ENCODE peak calls at places on chromosomes 12 and 14, in four cellular contexts. D is body of pancreas, A is AG04450, Z is A549. P is an unnamed sample.

GRCh38 chr12:124500232-124501079 is 67.0 kb downstream of the NCOR2 start:
- DNase-seq in D (peak; percentile 56), Z (no peak), A (no peak), P (no peak)

GRCh38 chr12:5807090-5807414 is 138.0 kb downstream of the ANO2 start:
- DNase-seq in D (no peak), A (no peak), Z (no peak), P (no peak)

GRCh38 chr12:69108024-69108423 is 131.3 kb upstream of the CPSF6 start:
- DNase-seq in Z (no peak), A (no peak), D (no peak), P (no peak)

GRCh38 chr14:33836203-33836894 is 114.5 kb downstream of the EGLN3 start:
- DNase-seq in A (no peak), Z (no peak), D (no peak), P (no peak)

GRCh38 chr14:57486767-57487379 is 6.8 kb downstream of the CCDC198 start:
- DNase-seq in D (no peak), A (peak; percentile 6), Z (no peak), P (no peak)

GRCh38 chr12:11815397-11815796 is 165.9 kb downstream of the ETV6 start:
- DNase-seq in D (no peak), Z (no peak), A (no peak), P (no peak)

GRCh38 chr14:88013750-88014349 is 8.9 kb downstream of the GPR65 start:
- DNase-seq in D (peak; percentile 76), Z (peak; percentile 63), A (peak; percentile 8), P (no peak)

GRCh38 chr14:50399251-50400032 is 2.8 kb upstream of the CDKL1 start:
- DNase-seq in D (peak; percentile 36), Z (peak; percentile 22), A (peak; percentile 10), P (no peak)

GRCh38 chr12:10688042-10688441 is 14.2 kb upstream of the STYK1 start:
- DNase-seq in Z (no peak), A (no peak), D (no peak), P (no peak)

GRCh38 chr14:78310263-78310662 is 140.1 kb downstream of the NRXN3 start:
- DNase-seq in A (no peak), D (no peak), Z (no peak), P (no peak)

GRCh38 chr14:22046063-22046462 is 372.4 kb upstream of the OR4E1 start:
- DNase-seq in Z (no peak), D (no peak), A (no peak), P (no peak)

GRCh38 chr14:50577983-50578382 is 18.0 kb downstream of the ATL1 start:
- DNase-seq in Z (no peak), A (no peak), D (no peak), P (no peak)

GRCh38 chr12:1926274-1926673 is 7.8 kb upstream of the CACNA2D4 start:
- DNase-seq in D (no peak), A (no peak), Z (no peak), P (no peak)

GRCh38 chr12:97003276-97003675 is 96.2 kb downstream of the NEDD1 start:
- DNase-seq in Z (no peak), D (no peak), A (no peak), P (no peak)

GRCh38 chr12:122309564-122310121 is 43.3 kb upstream of the VPS33A start:
- DNase-seq in Z (no peak), A (no peak), D (no peak), P (no peak)
- H3K4me3 ChIP-seq in Z (no peak overlapping the region), A (no peak overlapping the region), D (no peak overlapping the region), P (no peak overlapping the region)

DNA sequence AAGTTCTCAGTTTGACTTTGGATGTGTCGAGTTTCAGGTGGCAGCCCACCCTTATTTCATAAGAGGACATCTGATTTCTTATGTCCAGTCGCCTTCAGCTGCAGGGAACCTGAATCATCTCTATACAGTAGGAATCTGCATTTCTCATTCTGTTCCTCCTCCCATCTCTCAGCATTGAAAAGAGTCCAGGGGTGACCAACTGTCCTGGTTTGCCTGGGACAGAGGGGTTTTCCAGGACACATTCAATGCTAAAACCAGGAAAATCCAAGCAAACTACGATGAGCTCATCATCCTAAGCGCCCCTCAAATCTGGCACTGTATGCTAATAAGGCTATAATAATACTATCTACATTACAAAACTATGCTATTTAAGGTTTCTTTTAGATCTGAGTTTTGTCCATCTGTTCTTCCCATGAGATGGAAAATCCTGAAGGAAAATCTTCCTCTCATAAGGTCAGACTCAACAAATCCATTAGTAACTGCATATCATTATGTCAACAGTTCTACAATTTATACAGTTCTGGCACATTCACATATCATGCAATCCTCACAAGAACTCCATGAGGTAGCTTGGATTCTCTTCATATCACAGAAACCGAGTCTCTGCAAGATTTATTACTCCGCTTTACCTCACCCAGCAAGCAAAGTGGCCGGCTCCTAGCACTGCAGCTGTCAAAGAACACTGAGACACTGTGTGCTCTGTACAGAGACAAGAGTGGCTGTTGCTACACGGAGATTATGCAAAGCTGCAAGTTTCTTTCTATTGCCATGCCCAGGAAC is 15.6 kb upstream of the CALM1 start:
- DNase-seq in A (no peak), Z (no peak), D (peak; percentile 48), P (no peak)
- H3K4me3 ChIP-seq in A (no peak overlapping the region), Z (no peak overlapping the region), D (no peak overlapping the region), P (no peak overlapping the region)

GRCh38 chr12:70608184-70608583 is 29.0 kb downstream of the PTPRB start:
- DNase-seq in A (no peak), Z (no peak), D (no peak), P (no peak)
- H3K4me3 ChIP-seq in A (no peak overlapping the region), Z (no peak overlapping the region), D (no peak overlapping the region), P (no peak overlapping the region)

GRCh38 chr12:110498984-110499706 is 2.8 kb downstream of the VPS29 start:
- DNase-seq in A (no peak), Z (no peak), D (no peak), P (no peak)
- H3K4me3 ChIP-seq in A (no peak overlapping the region), Z (no peak overlapping the region), D (no peak overlapping the region), P (no peak overlapping the region)

GRCh38 chr12:94792690-94793089 is 142.3 kb upstream of the TMCC3 start:
- DNase-seq in Z (no peak), A (no peak), D (no peak), P (no peak)

GRCh38 chr12:94791933-94792332 is 141.6 kb upstream of the TMCC3 start:
- DNase-seq in A (no peak), Z (no peak), D (no peak), P (no peak)

GRCh38 chr12:94789510-94790225 is 139.3 kb upstream of the TMCC3 start:
- DNase-seq in D (no peak), Z (no peak), A (no peak), P (no peak)

GRCh38 chr12:94793191-94793595 is 142.8 kb upstream of the TMCC3 start:
- DNase-seq in A (no peak), D (no peak), Z (no peak), P (no peak)

DNA sequence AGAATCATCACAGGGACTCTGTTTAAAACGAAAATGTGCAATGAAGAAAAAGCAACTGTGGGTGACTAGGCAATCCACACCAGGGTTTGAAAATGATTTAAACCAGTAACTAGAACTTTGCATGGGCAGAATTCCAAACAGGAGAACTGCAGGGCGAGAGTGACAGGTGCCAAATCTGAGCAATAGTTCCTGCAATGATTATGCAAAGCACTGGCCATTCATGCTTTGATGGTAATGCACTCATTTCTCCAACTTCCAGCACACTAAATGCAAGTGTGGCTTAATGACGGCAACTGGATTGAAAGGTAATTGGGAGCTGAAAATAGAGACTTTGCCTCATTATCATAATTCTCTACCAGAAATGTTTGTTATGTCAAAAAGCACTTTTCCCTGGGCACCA is 140.5 kb upstream of the TMCC3 start:
- DNase-seq in D (no peak), Z (no peak), A (no peak), P (no peak)
- H3K4me3 ChIP-seq in D (no peak overlapping the region), Z (no peak overlapping the region), A (no peak overlapping the region), P (no peak overlapping the region)

GRCh38 chr14:56129092-56129491 is 10.9 kb downstream of the PELI2 start:
- DNase-seq in A (no peak), D (no peak), Z (no peak), P (no peak)

GRCh38 chr14:56133547-56133946 is 15.3 kb downstream of the PELI2 start:
- DNase-seq in D (peak; percentile 56), Z (no peak), A (no peak), P (no peak)

GRCh38 chr14:56129941-56130340 is 11.7 kb downstream of the PELI2 start:
- DNase-seq in Z (no peak), D (no peak), A (no peak), P (no peak)

GRCh38 chr14:56131865-56132830 is 13.9 kb downstream of the PELI2 start:
- DNase-seq in D (no peak), A (no peak), Z (no peak), P (no peak)

GRCh38 chr14:56131004-56131864 is 13.0 kb downstream of the PELI2 start:
- DNase-seq in A (no peak), D (no peak), Z (no peak), P (no peak)
- H3K4me3 ChIP-seq in A (no peak overlapping the region), D (no peak overlapping the region), Z (no peak overlapping the region), P (no peak overlapping the region)

GRCh38 chr14:104700747-104701215 is 11.4 kb downstream of the INF2 start:
- DNase-seq in D (no peak), A (no peak), Z (no peak), P (no peak)

GRCh38 chr14:104700224-104700623 is 10.8 kb downstream of the INF2 start:
- DNase-seq in Z (no peak), A (no peak), D (no peak), P (no peak)

GRCh38 chr14:104697892-104698583 is 8.6 kb downstream of the INF2 start:
- DNase-seq in Z (no peak), D (no peak), A (no peak), P (no peak)

GRCh38 chr14:104698688-104699425 is 9.4 kb downstream of the INF2 start:
- DNase-seq in A (no peak), Z (no peak), D (no peak), P (no peak)

DNA sequence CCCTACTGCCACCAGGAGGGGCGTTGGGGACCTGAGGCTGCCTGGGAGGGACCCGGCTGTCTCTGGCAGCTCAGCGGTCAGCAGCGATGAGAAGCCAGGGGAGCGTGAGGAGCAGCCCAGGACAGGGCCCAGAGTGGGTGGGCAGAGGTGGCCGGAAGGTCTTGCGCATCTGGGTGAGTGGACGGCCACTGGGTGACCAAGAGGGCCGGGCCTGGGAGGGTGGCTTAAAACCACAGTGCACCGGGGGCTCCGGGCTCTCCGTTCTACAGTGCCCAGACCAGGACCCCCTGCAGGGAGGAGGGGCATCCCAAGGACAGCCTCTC is 10.0 kb downstream of the INF2 start:
- DNase-seq in A (no peak), Z (no peak), D (no peak), P (no peak)
- H3K4me3 ChIP-seq in A (no peak overlapping the region), Z (no peak overlapping the region), D (no peak overlapping the region), P (no peak overlapping the region)